ENCODE peak calls at places on chromosomes 4 and X, in five cellular contexts. C is HCT116, Y is Panc1, O is GM23338, B is GM12878. Z is an unnamed sample.

GRCh38 chr4:59243038-59243437 is 1957.1 kb upstream of the ADGRL3 start:
- DNase-seq in Y (no peak), B (no peak), C (no peak), O (no peak), Z (no peak)

GRCh38 chrX:150409964-150410363 is 46.8 kb downstream of the MAMLD1 start:
- DNase-seq in Y (no peak), B (no peak), O (no peak), C (no peak), Z (no peak)

GRCh38 chr4:144688035-144688569 is 42.1 kb downstream of the HHIP start:
- DNase-seq in B (no peak), C (no peak), Y (no peak), O (peak), Z (no peak)

GRCh38 chrX:71367396-71367795 is 1.2 kb downstream of the TAF1 start:
- DNase-seq in B (no peak), O (no peak), C (no peak), Y (no peak), Z (no peak)

GRCh38 chrX:155534800-155535199 is 76.4 kb upstream of the F8A3 start:
- DNase-seq in Y (no peak), B (no peak), O (no peak), C (no peak), Z (no peak)

GRCh38 chr4:167868163-167868562 is 224.2 kb upstream of the ANXA10 start:
- DNase-seq in Y (no peak), O (no peak), C (no peak), B (no peak), Z (no peak)

GRCh38 chr4:23822181-23822580 is 67.7 kb downstream of the PPARGC1A start:
- DNase-seq in C (no peak), B (no peak), Y (no peak), O (peak), Z (no peak)

GRCh38 chr4:46124773-46125172 is 919 bp upstream of the GABRG1 start:
- DNase-seq in O (peak), Y (no peak), B (no peak), C (no peak), Z (no peak)

GRCh38 chrX:41781500-41781899 is 57.5 kb downstream of the GPR82 start:
- DNase-seq in B (no peak), C (peak), Y (peak), O (peak), Z (peak)

GRCh38 chr4:156999175-156999517 is 27.5 kb upstream of the PDGFC start:
- DNase-seq in Y (peak), B (no peak), O (peak), C (peak), Z (no peak)

GRCh38 chrX:2432298-2432863 is 68.4 kb downstream of the DHRSX start:
- DNase-seq in Y (no peak), B (no peak), O (no peak), C (no peak), Z (no peak)

GRCh38 chr4:169900241-169900845 is 125.9 kb downstream of the MFAP3L start:
- DNase-seq in O (no peak), B (no peak), Y (no peak), C (no peak), Z (no peak)

GRCh38 chr4:66911898-66912297 is 633.4 kb downstream of the CENPC start:
- DNase-seq in C (no peak), Y (no peak), O (no peak), B (no peak), Z (no peak)
- TF ChIP-seq REST in C (no peak), Y (no peak), O (no peak), B (no peak), Z (no peak)

DNA sequence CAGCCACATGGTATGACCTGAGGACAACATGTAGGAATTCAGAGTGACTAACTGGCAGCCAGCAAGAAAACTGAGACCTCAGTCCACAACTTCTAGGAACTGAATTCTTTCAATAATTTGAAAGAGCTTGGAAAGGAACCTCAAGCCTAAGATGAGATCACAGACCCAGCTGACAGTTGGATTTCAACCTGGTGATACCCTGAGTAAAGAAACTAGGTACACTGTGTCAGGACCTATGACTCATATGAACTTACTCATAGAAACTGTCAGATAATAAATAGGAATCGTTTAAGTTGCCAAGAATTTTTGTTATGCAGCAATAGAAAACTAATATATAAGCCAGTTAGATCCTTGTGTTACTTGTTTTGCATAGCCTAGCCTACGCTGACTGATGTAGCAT is 102.4 kb upstream of the DCAF12L1 start:
- DNase-seq in C (no peak), O (no peak), B (no peak), Y (no peak), Z (no peak)
- H3K27ac ChIP-seq in C (no peak), O (no peak), B (no peak), Y (no peak), Z (no peak)

GRCh38 chrX:79138658-79139241 is 5.7 kb upstream of the GPR174 start:
- DNase-seq in O (no peak), B (peak), Y (no peak), C (no peak), Z (peak)
- H3K4me3 ChIP-seq in O (no peak), B (no peak), Y (no peak), C (no peak), Z (no peak)

DNA sequence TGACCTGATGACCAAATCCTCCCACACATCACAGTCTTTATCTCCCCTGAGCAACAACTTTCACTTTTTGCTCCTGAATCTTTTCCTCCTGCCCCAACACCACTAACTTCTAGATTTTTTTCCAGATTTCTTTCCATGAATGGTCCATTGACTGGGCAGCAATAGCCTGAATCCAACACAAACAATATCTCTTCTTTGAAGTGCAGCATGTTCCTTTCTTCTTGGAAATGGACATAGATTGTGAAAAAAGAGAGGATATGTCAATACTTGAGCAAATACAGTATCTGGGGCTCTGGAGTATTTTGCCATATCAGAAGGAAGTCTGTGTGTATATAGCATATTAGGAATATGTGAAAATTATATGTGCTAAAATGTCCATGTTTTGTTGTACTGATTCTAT is 55.2 kb downstream of the CDS1 start:
- DNase-seq in O (no peak), B (no peak), C (no peak), Y (no peak), Z (no peak)
- TF ChIP-seq REST in O (no peak), B (no peak), C (no peak), Y (no peak), Z (no peak)

GRCh38 chr4:52054254-52054653 is 3.1 kb downstream of the SPATA18 start:
- DNase-seq in O (no peak), B (no peak), Y (no peak), C (no peak), Z (no peak)

GRCh38 chr4:52057196-52057595 is 6.1 kb downstream of the SPATA18 start:
- DNase-seq in C (no peak), B (no peak), Y (no peak), O (no peak), Z (peak)

GRCh38 chr4:52052475-52052780 is 1.3 kb downstream of the SPATA18 start:
- DNase-seq in Y (no peak), O (peak), C (no peak), B (peak), Z (no peak)

GRCh38 chr4:52051615-52052474 is 741 bp downstream of the SPATA18 start:
- DNase-seq in Y (no peak), C (no peak), B (no peak), O (peak), Z (peak)

GRCh38 chr4:52051213-52051614 is at the start of gene SPATA18:
- DNase-seq in C (no peak), O (peak), Y (no peak), B (no peak), Z (no peak)
- H3K27ac ChIP-seq in C (peak), O (peak), Y (no peak), B (no peak), Z (no peak)

GRCh38 chr4:129346760-129347159 is 250.8 kb downstream of the C4orf33 start:
- DNase-seq in C (no peak), B (no peak), O (no peak), Y (no peak), Z (no peak)

GRCh38 chr4:129344058-129344457 is 248.1 kb downstream of the C4orf33 start:
- DNase-seq in C (peak), Y (peak), B (no peak), O (peak), Z (no peak)

GRCh38 chr4:129345680-129346079 is 249.7 kb downstream of the C4orf33 start:
- DNase-seq in B (no peak), O (no peak), Y (no peak), C (no peak), Z (no peak)

DNA sequence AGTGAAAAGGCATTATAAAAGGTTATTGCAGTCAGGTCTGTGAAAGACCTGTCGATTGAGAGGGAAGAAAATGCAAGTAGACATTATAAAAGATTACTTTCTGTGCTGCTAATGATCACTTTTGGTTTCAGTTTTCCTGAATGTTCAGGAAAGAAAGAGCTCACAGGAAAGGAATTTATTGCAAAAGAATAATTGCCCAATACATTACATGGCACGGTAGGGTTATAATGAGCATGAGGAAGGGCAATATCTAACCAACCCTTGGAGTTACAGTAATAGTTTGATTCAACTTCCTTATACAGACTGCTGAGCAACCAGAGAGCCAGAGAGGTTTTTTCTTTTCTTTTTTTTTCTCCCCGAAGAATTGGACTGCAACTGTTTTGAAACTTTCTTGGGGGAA is 246.9 kb downstream of the C4orf33 start:
- DNase-seq in Y (no peak), C (no peak), O (no peak), B (no peak), Z (peak)
- H3K4me3 ChIP-seq in Y (no peak), C (no peak), O (no peak), B (no peak), Z (peak)

GRCh38 chrX:138756234-138756633 is 44.7 kb upstream of the FGF13 start:
- DNase-seq in B (no peak), Y (no peak), C (no peak), O (peak), Z (no peak)
- TF ChIP-seq REST in B (no peak), Y (no peak), C (no peak), O (no peak), Z (no peak)

DNA sequence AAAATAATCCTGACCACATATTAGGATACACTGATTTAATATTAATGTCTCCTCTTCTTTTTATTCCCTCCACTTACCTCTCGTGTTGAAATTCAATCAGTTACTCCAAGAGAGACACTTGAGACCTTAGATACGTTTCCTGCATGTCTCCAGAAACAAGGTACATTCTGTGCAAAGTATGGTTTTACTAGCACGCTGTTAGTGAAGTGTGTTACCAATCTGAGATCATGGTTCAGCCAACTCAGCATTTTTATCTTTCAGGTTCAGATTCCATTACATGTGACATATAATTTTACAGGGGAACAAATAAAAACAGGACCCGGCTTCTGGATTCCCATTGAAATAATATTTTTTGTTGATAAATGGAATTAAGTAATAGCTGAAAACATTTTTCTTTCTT is 32.2 kb downstream of the PDLIM5 start:
- DNase-seq in Y (no peak), B (no peak), C (no peak), O (no peak), Z (no peak)
- H3K27ac ChIP-seq in Y (no peak), B (no peak), C (no peak), O (no peak), Z (no peak)